ENCODE peak calls at places on chromosome 15, in four cellular contexts. K, E, U and V are unnamed samples.

GRCh38 chr15:29124581-29125381 is 144.8 kb downstream of the NSMCE3 start:
- DNase-seq in K (no peak), E (no peak), U (peak), V (no peak)

GRCh38 chr15:81223346-81223971 is 26.8 kb downstream of the IL16 start:
- DNase-seq in K (no peak), E (no peak), U (no peak), V (no peak)

GRCh38 chr15:83498801-83499200 is 51.7 kb downstream of the SH3GL3 start:
- DNase-seq in K (no peak), E (no peak), U (no peak), V (no peak)

GRCh38 chr15:101481917-101482525 is 7.5 kb downstream of the PCSK6 start:
- DNase-seq in K (no peak), E (no peak), U (no peak), V (no peak)

GRCh38 chr15:66997212-66997611 is 68.2 kb upstream of the SMAD3 start:
- DNase-seq in K (no peak), E (no peak), U (peak), V (no peak)

GRCh38 chr15:59237119-59237853 is 30.6 kb downstream of the LDHAL6B start:
- DNase-seq in K (no peak), E (no peak), U (no peak), V (no peak)

GRCh38 chr15:52144656-52145055 is 32.1 kb upstream of the BCL2L10 start:
- DNase-seq in K (no peak), E (no peak), U (peak), V (no peak)

GRCh38 chr15:67193223-67194009 is 61.0 kb downstream of the AAGAB start:
- DNase-seq in K (no peak), E (no peak), U (no peak), V (no peak)

GRCh38 chr15:52078876-52079700 is 33.5 kb downstream of the BCL2L10 start:
- DNase-seq in K (no peak), E (peak), U (peak), V (peak)

GRCh38 chr15:87777054-87777498 is 479.5 kb downstream of the NTRK3 start:
- DNase-seq in K (no peak), E (no peak), U (peak), V (no peak)

GRCh38 chr15:41971089-41971892 is 1.1 kb downstream of the EHD4 start:
- DNase-seq in K (no peak), E (peak), U (peak), V (peak)

GRCh38 chr15:88897456-88898194 is 2.3 kb upstream of the HAPLN3 start:
- DNase-seq in K (no peak), E (peak), U (peak), V (no peak)

GRCh38 chr15:51366911-51367310 is 25.5 kb downstream of the GLDN start:
- DNase-seq in K (no peak), E (no peak), U (peak), V (peak)

GRCh38 chr15:29571728-29572454 is 250.4 kb downstream of the TJP1 start:
- DNase-seq in K (no peak), E (no peak), U (no peak), V (no peak)

GRCh38 chr15:99826146-99826745 is 93.0 kb upstream of the LYSMD4 start:
- DNase-seq in K (no peak), E (no peak), U (no peak), V (no peak)

GRCh38 chr15:67253103-67253502 is 1.4 kb downstream of the AAGAB start:
- DNase-seq in K (no peak), E (no peak), U (no peak), V (no peak)

GRCh38 chr15:70269331-70269911 is 171.7 kb upstream of the TLE3 start:
- DNase-seq in K (no peak), E (no peak), U (no peak), V (no peak)

GRCh38 chr15:78415284-78415683 is 22.7 kb upstream of the IREB2 start:
- DNase-seq in K (peak), E (no peak), U (peak), V (peak)

GRCh38 chr15:28933710-28934445 is 48.1 kb downstream of the APBA2 start:
- DNase-seq in K (no peak), E (no peak), U (no peak), V (no peak)

GRCh38 chr15:48674876-48675275 is 29.4 kb upstream of the FBN1 start:
- DNase-seq in K (no peak), E (no peak), U (no peak), V (no peak)

GRCh38 chr15:41251411-41251810 is 20.3 kb downstream of the CHP1 start:
- DNase-seq in K (no peak), E (no peak), U (no peak), V (no peak)

GRCh38 chr15:31511707-31512310 is 185.2 kb downstream of the KLF13 start:
- DNase-seq in K (no peak), E (no peak), U (no peak), V (no peak)

GRCh38 chr15:74716647-74717046 is 8.7 kb downstream of the CYP1A1 start:
- DNase-seq in K (no peak), E (no peak), U (no peak), V (no peak)

GRCh38 chr15:35671981-35672380 is 126.0 kb upstream of the DPH6 start:
- DNase-seq in K (no peak), E (no peak), U (no peak), V (no peak)